ENCODE peak calls at places on chromosomes 12 and 14, in five cellular contexts. Q is Karpas-422; I is neuronal stem cell; P is CD8-positive, alpha-beta memory T cell; U is right lobe of liver. B is an unnamed sample. For H3K4me1, the result is how much of the 10 kb centered on the place peaks cover.

GRCh38 chr14:104294628-104294982 is 156.2 kb downstream of the KIF26A start:
- DNase-seq in Q (no peak), I (no peak), P (no peak), U (peak), B (peak)

GRCh38 chr14:94163806-94164205 is 10.3 kb upstream of the PPP4R4 start:
- DNase-seq in Q (no peak), I (no peak), P (no peak), U (no peak), B (no peak)

GRCh38 chr12:11500861-11501230 is 105.5 kb upstream of the PRB2 start:
- DNase-seq in Q (no peak), I (no peak), P (no peak), U (no peak), B (no peak)

GRCh38 chr12:11070999-11071398 is 8.9 kb upstream of the TAS2R46 start:
- DNase-seq in Q (no peak), I (no peak), P (no peak), U (no peak), B (no peak)

GRCh38 chr12:118307069-118307954 is 65.4 kb downstream of the TAOK3 start:
- DNase-seq in Q (peak), I (no peak), P (no peak), U (no peak), B (no peak)

GRCh38 chr14:78798757-78799156 is 628.6 kb downstream of the NRXN3 start:
- DNase-seq in Q (no peak), I (no peak), P (no peak), U (no peak), B (no peak)

GRCh38 chr14:20679907-20680306 is 4.5 kb upstream of the RNASE4 start:
- DNase-seq in Q (no peak), I (no peak), P (no peak), U (no peak), B (peak)

GRCh38 chr12:23472329-23472971 is 477.0 kb downstream of the SOX5 start:
- DNase-seq in Q (no peak), I (no peak), P (no peak), U (no peak), B (no peak)

GRCh38 chr14:63614964-63615363 is 26.7 kb downstream of the WDR89 start:
- DNase-seq in Q (no peak), I (no peak), P (no peak), U (no peak), B (no peak)

GRCh38 chr12:52506858-52507715 is 13.1 kb downstream of the KRT5 start:
- DNase-seq in Q (peak), I (peak), P (no peak), U (no peak), B (no peak)

GRCh38 chr12:25648460-25648859 is 95.4 kb upstream of the LMNTD1 start:
- DNase-seq in Q (no peak), I (no peak), P (no peak), U (no peak), B (no peak)

GRCh38 chr14:22184157-22185025 is 404.6 kb downstream of the DAD1 start:
- DNase-seq in Q (no peak), I (no peak), P (no peak), U (no peak), B (no peak)

GRCh38 chr14:104582649-104583048 is 3.1 kb downstream of the C14orf180 start:
- DNase-seq in Q (no peak), I (no peak), P (no peak), U (no peak), B (no peak)

GRCh38 chr12:131641315-131641714 is 69.6 kb upstream of the SFSWAP start:
- DNase-seq in Q (no peak), I (no peak), P (no peak), U (no peak), B (no peak)

GRCh38 chr12:89353823-89354629 is 1.7 kb upstream of the DUSP6 start:
- DNase-seq in Q (peak), I (peak), P (peak), U (peak), B (peak)

GRCh38 chr12:26453246-26453645 is 257.9 kb downstream of the SSPN start:
- DNase-seq in Q (no peak), I (no peak), P (no peak), U (no peak), B (no peak)

GRCh38 chr14:92352158-92352985 is 29.4 kb downstream of the SLC24A4 start:
- DNase-seq in Q (peak), I (peak), P (no peak), U (no peak), B (peak)

GRCh38 chr12:1595026-1595561 is 713 bp upstream of the FBXL14 start:
- DNase-seq in Q (peak), I (no peak), P (no peak), U (no peak), B (peak)

GRCh38 chr14:72715910-72716268 is 178.0 kb downstream of the DPF3 start:
- DNase-seq in Q (no peak), I (no peak), P (no peak), U (no peak), B (no peak)
- H3K4me1 ChIP-seq in Q (under half), I (under half), P (under half), U (under half), B (under half)

DNA sequence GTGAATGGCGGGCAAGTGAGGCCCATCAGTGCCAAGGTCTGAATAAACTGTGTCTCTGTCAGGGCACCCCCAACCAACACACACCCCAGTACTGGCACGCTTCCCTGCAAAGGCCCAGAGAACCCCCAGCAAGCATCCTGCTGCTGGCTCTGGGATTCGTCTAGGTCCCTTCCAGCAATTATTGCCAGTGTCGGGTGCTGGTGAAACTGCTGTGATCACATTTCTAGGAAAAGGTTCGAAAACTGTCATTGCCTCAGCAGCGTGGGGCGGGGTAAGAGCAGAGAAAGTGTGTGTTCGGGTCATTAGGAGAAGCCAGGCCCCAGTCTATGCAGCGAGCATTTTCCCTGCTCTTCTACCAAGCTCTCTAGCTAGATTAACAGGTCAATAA is 2.5 kb downstream of the FAM222A start:
- DNase-seq in Q (no peak), I (no peak), P (no peak), U (no peak), B (no peak)
- H3K4me3 ChIP-seq in Q (no peak), I (no peak), P (no peak), U (no peak), B (no peak)

GRCh38 chr12:31583878-31584277 is 7.1 kb downstream of the DENND5B start:
- DNase-seq in Q (no peak), I (no peak), P (no peak), U (no peak), B (no peak)

GRCh38 chr12:31585271-31585670 is 5.7 kb downstream of the DENND5B start:
- DNase-seq in Q (no peak), I (no peak), P (no peak), U (no peak), B (no peak)

GRCh38 chr12:31586703-31587102 is 4.2 kb downstream of the DENND5B start:
- DNase-seq in Q (peak), I (no peak), P (no peak), U (no peak), B (no peak)

GRCh38 chr12:31584782-31585181 is 6.2 kb downstream of the DENND5B start:
- DNase-seq in Q (no peak), I (no peak), P (no peak), U (no peak), B (no peak)

DNA sequence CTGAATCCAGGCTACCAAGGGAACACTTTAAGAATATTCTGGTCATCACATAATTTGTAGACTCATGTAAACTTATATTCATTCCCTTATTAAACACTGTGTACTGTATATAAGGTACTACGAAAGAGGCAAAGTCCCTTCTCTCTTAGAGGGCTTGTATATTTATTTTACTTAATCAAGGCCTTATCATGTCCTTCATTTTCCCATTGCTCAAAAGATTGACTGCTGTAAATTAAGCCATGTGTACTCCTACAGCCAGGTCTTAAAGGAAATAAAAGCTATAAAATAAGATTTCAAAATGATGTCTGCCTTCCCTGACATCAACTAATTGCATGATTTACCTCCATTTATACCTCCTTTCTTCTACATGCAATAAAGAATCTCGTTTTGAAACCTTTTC is 5.0 kb downstream of the DENND5B start:
- DNase-seq in Q (no peak), I (no peak), P (no peak), U (no peak), B (no peak)
- H3K4me1 ChIP-seq in Q (under half), I (under half), P (under half), U (under half), B (under half)

GRCh38 chr12:71849109-71849851 is 9.7 kb downstream of the TBC1D15 start:
- DNase-seq in Q (no peak), I (no peak), P (no peak), U (no peak), B (no peak)

GRCh38 chr12:71848212-71848611 is 8.7 kb downstream of the TBC1D15 start:
- DNase-seq in Q (no peak), I (no peak), P (no peak), U (no peak), B (no peak)

GRCh38 chr12:71846322-71846940 is 6.9 kb downstream of the TBC1D15 start:
- DNase-seq in Q (peak), I (no peak), P (no peak), U (no peak), B (no peak)
- H3K4me3 ChIP-seq in Q (no peak), I (no peak), P (no peak), U (no peak), B (no peak)

GRCh38 chr12:108553799-108554198 is 7.2 kb downstream of the SART3 start:
- DNase-seq in Q (no peak), I (no peak), P (no peak), U (no peak), B (no peak)

GRCh38 chr12:108548954-108549521 is 11.9 kb downstream of the SART3 start:
- DNase-seq in Q (no peak), I (no peak), P (no peak), U (no peak), B (no peak)

GRCh38 chr12:108547633-108548172 is 13.3 kb downstream of the SART3 start:
- DNase-seq in Q (no peak), I (no peak), P (no peak), U (no peak), B (no peak)

GRCh38 chr12:108551556-108551955 is 9.4 kb downstream of the SART3 start:
- DNase-seq in Q (no peak), I (no peak), P (no peak), U (no peak), B (no peak)
- H3K4me1 ChIP-seq in Q (under half), I (under half), P (under half), U (under half), B (under half)

DNA sequence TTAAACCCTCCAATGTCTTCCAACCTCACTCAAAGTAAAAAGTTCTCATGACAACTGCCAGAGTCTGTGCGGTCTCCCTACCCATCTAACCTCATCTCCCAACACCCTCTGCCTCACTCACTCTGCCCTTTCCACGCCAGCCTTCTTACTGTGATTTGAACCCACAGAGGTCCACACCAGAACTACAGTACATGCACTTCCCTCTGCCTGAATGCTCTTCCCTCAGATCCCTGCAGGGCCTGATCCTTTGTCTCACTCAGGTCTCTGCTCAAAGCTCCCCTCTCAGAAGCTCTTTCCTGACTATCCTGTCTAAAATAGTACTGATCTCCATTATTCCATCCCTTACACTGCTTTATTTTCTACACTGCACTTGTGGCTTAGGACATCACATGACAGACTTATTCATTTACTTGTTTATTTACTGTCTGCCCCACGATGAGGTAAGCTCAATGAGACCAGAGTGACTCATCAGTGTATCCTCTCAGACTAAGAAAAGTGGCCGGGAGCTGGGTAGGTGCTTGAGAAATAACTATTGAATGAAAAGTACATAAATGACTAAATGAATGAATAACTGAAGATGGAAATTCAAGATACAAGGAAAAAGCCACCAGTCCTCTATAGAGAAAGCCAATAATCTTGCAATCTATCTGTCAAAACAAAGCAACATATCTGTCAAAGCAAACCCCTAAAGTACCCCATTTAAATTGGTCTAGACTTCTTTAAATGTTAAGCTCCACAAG is 17.1 kb downstream of the POMT2 start:
- DNase-seq in Q (no peak), I (no peak), P (no peak), U (no peak), B (no peak)
- H3K4me3 ChIP-seq in Q (no peak), I (no peak), P (no peak), U (no peak), B (no peak)

B was measured in mucosa of descending colon.